ENCODE peak calls at places on chromosomes 5 and 9, in eight cellular contexts. K is thyroid gland, W is glutamatergic neuron, A is OCI-LY7, V is body of pancreas, D is mammary epithelial cell, Z is breast epithelium, H is fibroblast of pulmonary artery. U is an unnamed sample.

GRCh38 chr5:54460181-54460919 is 4.9 kb downstream of the HSPB3 start:
- DNase-seq in D (no peak), Z (no peak), A (no peak), V (no peak), K (no peak), H (peak), W (no peak), U (no peak)

GRCh38 chr5:179795049-179795862 is 1.5 kb downstream of the LTC4S start:
- DNase-seq in D (peak), Z (no peak), V (peak), W (no peak), H (no peak), A (peak), K (peak), U (no peak)

GRCh38 chr9:23431459-23431858 is 394.6 kb downstream of the ELAVL2 start:
- DNase-seq in Z (no peak), A (no peak), D (no peak), H (no peak), W (no peak), K (no peak), V (no peak), U (no peak)

GRCh38 chr9:130282000-130282700 is 16.6 kb downstream of the HMCN2 start:
- DNase-seq in D (no peak), W (no peak), V (peak), H (no peak), A (no peak), Z (no peak), K (peak), U (no peak)

GRCh38 chr9:88745281-88746001 is 210.5 kb downstream of the NXNL2 start:
- DNase-seq in A (no peak), D (no peak), W (no peak), Z (no peak), K (no peak), H (peak), V (no peak), U (no peak)

GRCh38 chr5:131756942-131757341 is 39.9 kb downstream of the FNIP1 start:
- DNase-seq in K (no peak), W (no peak), A (no peak), V (no peak), D (no peak), Z (no peak), H (no peak), U (no peak)

GRCh38 chr9:34986541-34987047 is 3.0 kb upstream of the DNAJB5 start:
- DNase-seq in D (no peak), Z (no peak), A (peak), H (peak), V (peak), K (no peak), W (peak), U (no peak)

GRCh38 chr5:134846641-134846960 is 833 bp downstream of the C5orf24 start:
- DNase-seq in W (no peak), Z (no peak), A (peak), H (peak), D (peak), V (no peak), K (no peak), U (no peak)

GRCh38 chr5:162372265-162372664 is 304.7 kb downstream of the GABRG2 start:
- DNase-seq in H (no peak), D (no peak), Z (no peak), W (peak), K (no peak), A (no peak), V (no peak), U (no peak)

GRCh38 chr9:15132107-15132506 is 174.9 kb downstream of the TTC39B start:
- DNase-seq in D (no peak), W (no peak), A (no peak), Z (no peak), K (no peak), V (no peak), H (no peak), U (no peak)

GRCh38 chr5:130720355-130720754 is 444.7 kb downstream of the HINT1 start:
- DNase-seq in A (peak), Z (no peak), V (no peak), H (peak), K (no peak), D (peak), W (no peak), U (no peak)

GRCh38 chr5:59097116-59097515 is 514.2 kb downstream of the RAB3C start:
- DNase-seq in K (no peak), Z (no peak), V (no peak), H (peak), A (no peak), W (no peak), D (no peak), U (no peak)

GRCh38 chr9:86659413-86660046 is 287.8 kb downstream of the GAS1 start:
- DNase-seq in D (peak), W (no peak), H (no peak), K (no peak), Z (no peak), V (no peak), A (no peak), U (no peak)

GRCh38 chr9:127112683-127113539 is 9.5 kb downstream of the ANGPTL2 start:
- DNase-seq in W (no peak), H (no peak), Z (no peak), D (no peak), V (no peak), A (no peak), K (peak), U (no peak)

GRCh38 chr5:57776035-57776434 is 293.4 kb upstream of the ACTBL2 start:
- DNase-seq in A (no peak), D (no peak), Z (no peak), W (no peak), K (no peak), V (no peak), H (no peak), U (no peak)

GRCh38 chr9:105483618-105484017 is 35.8 kb downstream of the FSD1L start:
- DNase-seq in D (no peak), K (no peak), Z (no peak), W (no peak), H (no peak), A (no peak), V (no peak), U (no peak)

GRCh38 chr9:83999141-83999918 is 18.7 kb downstream of the RMI1 start:
- DNase-seq in D (no peak), V (no peak), W (no peak), A (no peak), K (no peak), Z (no peak), H (no peak), U (no peak)

GRCh38 chr9:96419691-96419969 is 1.5 kb upstream of the ZNF367 start:
- DNase-seq in D (no peak), K (no peak), W (no peak), A (no peak), H (no peak), V (no peak), Z (no peak), U (no peak)

GRCh38 chr5:78490709-78491485 is 130.5 kb downstream of the SCAMP1 start:
- DNase-seq in K (no peak), V (no peak), Z (no peak), D (peak), W (no peak), H (peak), A (no peak), U (no peak)

GRCh38 chr9:79581388-79581787 is 9.6 kb downstream of the TLE4 start:
- DNase-seq in A (no peak), D (peak), W (no peak), K (no peak), H (peak), Z (no peak), V (no peak), U (no peak)

GRCh38 chr9:14326264-14326826 is 12.4 kb upstream of the NFIB start:
- DNase-seq in W (no peak), D (peak), H (peak), Z (no peak), K (no peak), V (no peak), A (peak), U (no peak)

GRCh38 chr9:87007711-87008360 is 60.5 kb upstream of the GAS1 start:
- DNase-seq in Z (no peak), A (no peak), W (no peak), D (no peak), H (peak), K (no peak), V (no peak), U (no peak)

GRCh38 chr5:172502969-172503368 is 48.6 kb upstream of the SH3PXD2B start:
- DNase-seq in H (no peak), V (no peak), D (no peak), W (no peak), K (no peak), Z (no peak), A (peak), U (no peak)

GRCh38 chr5:96714450-96714849 is 52.3 kb downstream of the CAST start:
- DNase-seq in Z (no peak), D (no peak), W (no peak), K (no peak), A (no peak), H (peak), V (no peak), U (no peak)

GRCh38 chr5:172527559-172527958 is 73.2 kb upstream of the SH3PXD2B start:
- DNase-seq in H (no peak), V (no peak), K (no peak), A (no peak), W (no peak), D (no peak), Z (no peak), U (no peak)

GRCh38 chr5:59069438-59070079 is 486.7 kb downstream of the RAB3C start:
- DNase-seq in K (no peak), V (peak), H (peak), D (peak), Z (no peak), W (no peak), A (no peak), U (no peak)

GRCh38 chr9:34493972-34494535 is 28.7 kb downstream of the ENHO start:
- DNase-seq in D (peak), Z (no peak), W (no peak), A (peak), H (peak), V (peak), K (peak), U (no peak)

GRCh38 chr5:40410231-40410861 is 269.4 kb upstream of the PTGER4 start:
- DNase-seq in Z (no peak), K (no peak), A (no peak), H (peak), D (peak), W (no peak), V (no peak), U (no peak)

GRCh38 chr5:142082182-142082781 is 26.3 kb upstream of the NDFIP1 start:
- DNase-seq in D (no peak), V (no peak), W (no peak), H (no peak), Z (no peak), A (no peak), K (peak), U (no peak)

GRCh38 chr9:4301971-4302427 is 2.1 kb upstream of the GLIS3 start:
- DNase-seq in V (peak), D (peak), H (peak), W (no peak), A (no peak), Z (no peak), K (peak), U (peak)

GRCh38 chr9:101119206-101119819 is 90.8 kb downstream of the PLPPR1 start:
- DNase-seq in H (peak), K (peak), A (peak), D (peak), Z (no peak), W (peak), V (peak), U (no peak)

GRCh38 chr9:137240321-137240840 is 706 bp upstream of the TUBB4B start:
- DNase-seq in W (peak), A (peak), H (peak), V (peak), D (peak), Z (peak), K (peak), U (peak)

DNA sequence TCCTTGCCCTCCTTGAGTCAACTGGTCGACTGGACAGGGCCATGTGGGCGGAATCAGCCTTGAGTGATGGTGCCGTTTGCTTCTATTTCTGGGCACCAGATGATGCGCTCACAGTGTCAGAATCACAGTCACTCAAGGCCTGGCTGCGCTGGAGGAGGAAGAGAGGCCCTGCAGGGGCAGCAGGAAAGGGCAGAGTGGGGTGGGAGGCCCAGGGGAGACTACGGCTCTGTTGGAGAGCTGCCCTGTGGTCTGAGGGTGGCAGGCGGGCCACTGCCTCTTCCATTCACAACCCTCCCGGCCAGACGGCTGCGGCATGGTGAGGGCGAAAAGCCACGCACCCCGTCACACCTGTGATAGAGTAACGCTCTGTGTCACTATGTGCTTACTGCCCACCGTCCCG is 9.8 kb downstream of the PLPP7 start:
- DNase-seq in D (no peak), K (no peak), W (no peak), H (no peak), A (no peak), Z (no peak), V (no peak), U (no peak)
- TF ChIP-seq CTCF in D (no peak), K (no peak), W (no peak), H (no peak), A (no peak), Z (no peak), V (no peak), U (no peak)

GRCh38 chr5:39009981-39010380 is 64.2 kb downstream of the RICTOR start:
- DNase-seq in W (no peak), Z (no peak), A (no peak), K (no peak), D (no peak), H (no peak), V (no peak), U (no peak)

GRCh38 chr5:39009280-39009679 is 64.9 kb downstream of the RICTOR start:
- DNase-seq in W (no peak), D (no peak), A (no peak), K (no peak), V (no peak), H (no peak), Z (no peak), U (no peak)

GRCh38 chr5:39006650-39007049 is 67.5 kb downstream of the RICTOR start:
- DNase-seq in W (no peak), Z (no peak), H (no peak), D (no peak), K (no peak), V (no peak), A (no peak), U (no peak)

GRCh38 chr5:39001683-39002082 is 72.5 kb downstream of the RICTOR start:
- DNase-seq in Z (no peak), V (no peak), H (no peak), W (no peak), A (no peak), D (no peak), K (no peak), U (no peak)

GRCh38 chr5:39005566-39006232 is 68.5 kb downstream of the RICTOR start:
- DNase-seq in W (no peak), D (peak), Z (no peak), A (peak), H (peak), V (peak), K (no peak), U (no peak)
- TF ChIP-seq CTCF in W (no peak), D (peak), Z (no peak), A (peak), H (peak), V (no peak), K (peak), U (no peak)

GRCh38 chr9:93132287-93132927 is 1.6 kb downstream of the NINJ1 start:
- DNase-seq in D (peak), A (no peak), Z (peak), V (peak), H (no peak), W (no peak), K (peak), U (no peak)

GRCh38 chr9:93134740-93135444 is 841 bp upstream of the NINJ1 start:
- DNase-seq in D (no peak), Z (no peak), A (no peak), K (no peak), H (no peak), V (no peak), W (no peak), U (no peak)

GRCh38 chr9:93133641-93134017 is 422 bp downstream of the NINJ1 start:
- DNase-seq in A (no peak), D (peak), V (peak), W (peak), K (peak), H (peak), Z (peak), U (peak)

GRCh38 chr9:93132946-93133640 is 958 bp downstream of the NINJ1 start:
- DNase-seq in A (no peak), H (no peak), Z (peak), D (peak), W (no peak), K (peak), V (peak), U (no peak)

GRCh38 chr9:93134018-93134739 is at the start of gene NINJ1:
- DNase-seq in Z (no peak), V (peak), D (peak), A (peak), H (peak), W (peak), K (peak), U (no peak)
- TF ChIP-seq CTCF in Z (no peak), V (no peak), D (no peak), A (no peak), H (no peak), W (no peak), K (no peak), U (no peak)

GRCh38 chr5:94459915-94460314 is 158.5 kb downstream of the KIAA0825 start:
- DNase-seq in K (no peak), V (no peak), D (no peak), A (no peak), W (no peak), H (no peak), Z (no peak), U (no peak)
- TF ChIP-seq CTCF in K (no peak), V (no peak), D (no peak), A (no peak), W (no peak), H (no peak), Z (no peak), U (no peak)

GRCh38 chr5:144142030-144142825 is 28.2 kb downstream of the YIPF5 start:
- DNase-seq in K (no peak), A (peak), V (no peak), H (peak), D (peak), Z (no peak), W (no peak), U (no peak)
- TF ChIP-seq CTCF in K (peak), A (peak), V (peak), H (peak), D (peak), Z (no peak), W (peak), U (no peak)

DNA sequence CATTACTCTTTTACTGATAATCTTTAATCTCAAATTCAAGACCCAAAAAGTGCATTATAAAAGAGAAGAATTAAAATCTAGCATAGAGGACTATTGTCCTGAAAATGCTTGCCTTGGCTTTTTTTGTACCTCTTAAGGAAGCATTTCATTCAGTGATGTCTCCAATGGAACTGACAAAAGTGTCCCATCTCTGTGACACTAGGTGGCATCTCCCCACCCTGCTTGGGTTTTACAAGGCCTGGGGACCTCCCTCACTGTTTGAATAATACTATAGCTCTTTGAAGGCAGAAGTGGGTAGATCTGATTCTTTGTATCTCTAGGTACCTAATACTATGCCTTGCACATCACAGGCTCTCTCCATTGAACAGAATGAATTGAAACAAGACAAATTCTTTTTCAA is 180.6 kb downstream of the EPB41L4A start:
- DNase-seq in D (no peak), W (no peak), K (no peak), Z (no peak), H (no peak), A (peak), V (no peak), U (no peak)
- TF ChIP-seq CTCF in D (no peak), W (no peak), K (no peak), Z (no peak), H (no peak), A (peak), V (no peak), U (no peak)

U was measured in omental fat pad.